ENCODE peak calls at places on chromosomes 7 and 10, in seven cellular contexts. O, D, Q, L, E, N and X are unnamed samples.

GRCh38 chr7:71925663-71926062 is 486.5 kb downstream of the CALN1 start:
- DNase-seq in O (peak; percentile 24), D (no peak), Q (no peak), L (no peak), E (no peak), N (no peak), X (no peak)

GRCh38 chr7:6164491-6164890 is 107.9 kb downstream of the CYTH3 start:
- DNase-seq in O (no peak), D (no peak), Q (no peak), L (no peak), E (no peak), N (no peak), X (no peak)

GRCh38 chr7:16114633-16115032 is 306.7 kb downstream of the CRPPA start:
- DNase-seq in O (peak; percentile 21), D (peak; percentile 48), Q (peak; percentile 48), L (no peak), E (peak; percentile 18), N (peak; percentile 16), X (no peak)

GRCh38 chr7:75688200-75689136 is 50.3 kb downstream of the HIP1 start:
- DNase-seq in O (no peak), D (no peak), Q (no peak), L (peak; percentile 30), E (no peak), N (no peak), X (no peak)

GRCh38 chr7:102415685-102416225 is 17.6 kb upstream of the ORAI2 start:
- DNase-seq in O (no peak), D (no peak), Q (no peak), L (no peak), E (no peak), N (no peak), X (no peak)

GRCh38 chr7:29596593-29597178 is 33.1 kb downstream of the PRR15 start:
- DNase-seq in O (no peak), D (no peak), Q (peak; percentile 44), L (no peak), E (no peak), N (no peak), X (no peak)

GRCh38 chr10:7787150-7787856 is 490 bp downstream of the KIN start:
- DNase-seq in O (no peak), D (no peak), Q (peak; percentile 15), L (no peak), E (peak; percentile 38), N (no peak), X (no peak)

GRCh38 chr7:25662881-25663588 is 434.7 kb upstream of the NPVF start:
- DNase-seq in O (no peak), D (no peak), Q (no peak), L (peak; percentile 50), E (no peak), N (no peak), X (no peak)

GRCh38 chr7:49644402-49645166 is 128.9 kb upstream of the VWC2 start:
- DNase-seq in O (no peak), D (no peak), Q (no peak), L (no peak), E (no peak), N (no peak), X (no peak)

GRCh38 chr10:107790271-107790670 is 625.8 kb upstream of the SORCS1 start:
- DNase-seq in O (no peak), D (no peak), Q (peak; percentile 3), L (no peak), E (no peak), N (no peak), X (no peak)

GRCh38 chr7:153190452-153190851 is 430.9 kb downstream of the ACTR3B start:
- DNase-seq in O (peak; percentile 30), D (no peak), Q (no peak), L (no peak), E (no peak), N (no peak), X (no peak)

GRCh38 chr7:117124585-117125220 is 171.4 kb downstream of the ST7 start:
- DNase-seq in O (peak; percentile 98), D (peak; percentile 82), Q (peak; percentile 93), L (no peak), E (peak; percentile 88), N (peak; percentile 64), X (peak; percentile 75)

DNA sequence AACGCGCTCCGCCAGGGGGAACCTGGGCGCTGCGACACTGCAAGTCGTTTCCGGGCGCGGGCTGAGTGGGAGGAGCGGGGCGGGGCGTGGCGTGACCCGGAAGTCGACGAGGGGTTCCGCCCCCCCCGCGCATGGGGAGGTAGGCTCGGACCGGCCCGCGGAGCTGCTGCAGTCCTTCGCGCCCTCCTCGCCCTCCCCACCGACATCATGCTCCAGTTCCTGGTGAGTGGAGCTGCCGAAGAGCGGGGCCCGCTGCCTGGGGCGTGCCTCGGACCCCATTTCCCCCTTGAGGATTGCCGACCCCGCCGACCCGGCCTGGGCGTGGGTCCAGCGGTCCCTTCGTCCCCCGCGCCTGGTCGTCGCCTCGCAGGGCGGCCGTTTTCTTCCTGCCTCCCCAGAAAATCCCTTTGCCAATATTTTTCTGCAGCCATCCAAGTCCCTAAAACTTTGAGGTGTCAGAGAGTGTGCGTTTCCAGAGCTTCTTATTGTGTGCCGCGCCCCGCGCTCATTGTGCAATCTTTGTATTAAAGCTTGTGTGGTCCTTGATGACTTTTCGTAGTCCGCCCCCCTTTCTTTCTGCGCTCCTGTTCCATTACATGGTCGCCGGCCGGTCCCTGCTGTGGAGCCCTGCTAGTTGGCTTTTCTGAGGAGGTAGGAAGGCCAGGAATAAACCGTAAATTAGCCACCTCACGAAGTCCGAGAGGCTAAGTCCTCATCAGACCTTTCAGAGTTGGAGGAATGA is at the start of gene STMP1:
- DNase-seq in O (peak; percentile 99), D (peak; percentile 90), Q (peak; percentile 95), L (peak; percentile 98), E (peak; percentile 89), N (peak; percentile 86), X (peak; percentile 82)
- TF ChIP-seq CTCF in O (peak; percentile 70), D (peak; percentile 74), Q (peak; percentile 72), L (no peak), E (no peak), N (peak; percentile 70), X (peak; percentile 89)

DNA sequence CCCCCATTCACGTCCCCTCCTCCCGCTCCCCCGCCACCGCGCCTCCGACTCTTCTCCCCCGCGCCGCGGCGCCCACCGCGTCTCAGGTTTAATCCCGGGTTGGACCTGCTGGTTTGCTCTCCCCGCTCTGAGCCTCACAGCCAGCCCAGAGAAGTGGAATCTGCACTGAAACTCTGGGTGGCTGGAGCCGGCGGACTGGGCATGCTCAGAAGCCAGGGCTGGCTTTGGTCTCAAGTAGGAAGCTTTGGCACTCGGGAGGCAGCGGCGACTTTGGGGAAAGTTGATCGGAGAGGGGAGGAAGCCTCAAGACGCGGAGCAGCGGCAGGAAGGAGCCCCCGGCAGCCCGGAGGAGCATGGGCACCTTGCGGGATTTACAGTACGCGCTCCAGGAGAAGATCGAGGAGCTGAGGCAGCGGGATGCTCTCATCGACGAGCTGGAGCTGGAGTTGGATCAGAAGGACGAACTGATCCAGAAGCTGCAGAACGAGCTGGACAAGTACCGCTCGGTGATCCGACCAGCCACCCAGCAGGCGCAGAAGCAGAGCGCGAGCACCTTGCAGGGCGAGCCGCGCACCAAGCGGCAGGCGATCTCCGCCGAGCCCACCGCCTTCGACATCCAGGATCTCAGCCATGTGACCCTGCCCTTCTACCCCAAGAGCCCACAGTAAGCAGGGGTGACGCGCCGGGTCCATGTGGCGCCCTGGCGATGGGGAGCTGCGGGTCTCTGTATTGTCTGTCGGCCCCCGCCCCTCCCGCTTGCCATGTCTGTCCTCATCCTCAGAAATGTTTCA is at the start of gene PRKG1:
- DNase-seq in O (peak; percentile 34), D (peak; percentile 46), Q (peak; percentile 75), L (peak; percentile 66), E (peak; percentile 52), N (peak; percentile 67), X (no peak)
- H3K4me3 ChIP-seq in O (peak within 1 kb of the TSS; percentile 65), D (peak within 1 kb of the TSS; percentile 68), Q (peak within 1 kb of the TSS; percentile 80), L (peak within 1 kb of the TSS; percentile 84), E (peak within 1 kb of the TSS; percentile 58), N (peak within 1 kb of the TSS; percentile 88), X (peak within 1 kb of the TSS; percentile 80)

GRCh38 chr10:115427611-115428010 is 334.4 kb downstream of the ATRNL1 start:
- DNase-seq in O (no peak), D (no peak), Q (no peak), L (no peak), E (no peak), N (no peak), X (no peak)

GRCh38 chr10:115436999-115437398 is 343.8 kb downstream of the ATRNL1 start:
- DNase-seq in O (no peak), D (no peak), Q (no peak), L (no peak), E (no peak), N (no peak), X (no peak)

GRCh38 chr10:115432188-115432819 is 339.1 kb downstream of the ATRNL1 start:
- DNase-seq in O (peak; percentile 41), D (peak; percentile 23), Q (peak; percentile 11), L (no peak), E (peak; percentile 8), N (no peak), X (no peak)
- TF ChIP-seq CTCF in O (peak; percentile 49), D (peak; percentile 41), Q (peak; percentile 27), L (no peak), E (peak; percentile 56), N (peak; percentile 37), X (no peak)

GRCh38 chr7:150520145-150520544 is 5.5 kb downstream of the GIMAP7 start:
- DNase-seq in O (no peak), D (no peak), Q (no peak), L (no peak), E (no peak), N (no peak), X (no peak)
- H3K4me3 ChIP-seq in O (no peak overlapping the region), D (no peak overlapping the region), Q (no peak overlapping the region), L (no peak overlapping the region), E (no peak overlapping the region), N (no peak overlapping the region), X (no peak overlapping the region)

DNA sequence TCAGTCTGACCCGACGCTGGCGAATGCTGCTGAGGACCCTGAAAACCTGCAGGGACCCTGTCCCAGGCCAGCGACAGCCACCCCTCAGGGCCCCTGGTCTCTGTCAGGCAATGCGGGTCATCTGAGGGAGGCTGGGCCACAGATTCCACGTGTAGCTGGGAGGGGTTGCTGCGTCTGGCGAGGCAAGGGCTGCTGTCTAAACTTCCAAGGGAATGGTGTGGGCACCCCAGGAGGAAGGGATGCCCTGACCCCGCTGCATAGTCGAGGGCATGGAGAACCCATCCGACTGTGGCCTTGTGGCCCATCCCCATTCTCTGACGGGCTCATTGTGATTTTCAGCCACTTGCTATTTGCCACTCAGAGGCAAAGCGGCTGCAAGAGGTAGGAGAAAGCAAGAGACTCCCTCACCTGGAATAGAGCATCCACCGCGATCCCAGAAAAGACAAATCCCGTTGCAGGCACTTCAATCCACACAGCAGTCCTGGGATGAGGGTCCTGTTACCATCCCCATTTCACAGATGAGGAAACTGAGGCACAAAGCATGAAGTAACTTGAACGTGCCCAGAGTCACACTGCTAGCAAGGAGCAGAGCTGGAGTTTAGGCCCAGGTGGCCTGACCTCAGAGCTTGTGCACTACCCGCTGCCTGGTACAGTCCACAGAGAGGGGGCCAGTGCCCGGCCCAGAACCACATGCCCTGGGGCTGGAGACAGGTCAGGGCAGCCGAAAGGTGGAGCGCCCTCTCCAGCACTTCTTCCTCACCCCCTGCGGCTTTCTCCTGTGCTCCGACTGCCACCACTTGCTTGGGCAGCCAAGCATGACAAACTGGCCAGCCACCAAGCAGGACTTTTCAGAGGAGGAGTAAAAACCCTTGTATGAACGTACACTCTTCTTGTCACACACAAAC is 163.8 kb upstream of the KLF14 start:
- DNase-seq in O (no peak), D (no peak), Q (no peak), L (no peak), E (no peak), N (no peak), X (no peak)
- TF ChIP-seq CTCF in O (no peak), D (no peak), Q (no peak), L (no peak), E (no peak), N (no peak), X (no peak)